ENCODE peak calls at places on chromosome 13, in four cellular contexts. One of them, this sample, is unnamed.

GRCh38 chr13:49776871-49777270 is 15.6 kb downstream of the KPNA3 start:
- DNase-seq in left ventricle myocardium inferior: no peak
- DNase-seq in kidney epithelial cell: no peak
- DNase-seq in astrocyte of the spinal cord: no peak
- DNase-seq in this sample: no peak

GRCh38 chr13:54241719-54242118 is 1213.1 kb downstream of the OLFM4 start:
- DNase-seq in left ventricle myocardium inferior: no peak
- DNase-seq in kidney epithelial cell: no peak
- DNase-seq in astrocyte of the spinal cord: peak
- DNase-seq in this sample: no peak

GRCh38 chr13:82702513-82702912 is 1179.8 kb downstream of the SLITRK1 start:
- DNase-seq in kidney epithelial cell: no peak
- DNase-seq in astrocyte of the spinal cord: no peak
- DNase-seq in left ventricle myocardium inferior: no peak
- DNase-seq in this sample: no peak

GRCh38 chr13:39498471-39499114 is 104.4 kb downstream of the LHFPL6 start:
- DNase-seq in astrocyte of the spinal cord: no peak
- DNase-seq in kidney epithelial cell: no peak
- DNase-seq in left ventricle myocardium inferior: no peak
- DNase-seq in this sample: no peak

GRCh38 chr13:106612688-106613087 is 44.8 kb upstream of the ARGLU1 start:
- DNase-seq in astrocyte of the spinal cord: no peak
- DNase-seq in kidney epithelial cell: no peak
- DNase-seq in left ventricle myocardium inferior: peak
- DNase-seq in this sample: no peak

GRCh38 chr13:103525530-103525929 is 459.3 kb upstream of the SLC10A2 start:
- DNase-seq in astrocyte of the spinal cord: no peak
- DNase-seq in left ventricle myocardium inferior: no peak
- DNase-seq in kidney epithelial cell: no peak
- DNase-seq in this sample: no peak

GRCh38 chr13:82772802-82773201 is 1109.5 kb downstream of the SLITRK1 start:
- DNase-seq in kidney epithelial cell: no peak
- DNase-seq in left ventricle myocardium inferior: no peak
- DNase-seq in astrocyte of the spinal cord: peak
- DNase-seq in this sample: no peak

GRCh38 chr13:110228936-110229904 is 77.7 kb downstream of the COL4A1 start:
- DNase-seq in astrocyte of the spinal cord: no peak
- DNase-seq in left ventricle myocardium inferior: no peak
- DNase-seq in kidney epithelial cell: no peak
- DNase-seq in this sample: no peak

GRCh38 chr13:51453959-51454703 is 1.3 kb upstream of the INTS6 start:
- DNase-seq in kidney epithelial cell: no peak
- DNase-seq in astrocyte of the spinal cord: peak
- DNase-seq in left ventricle myocardium inferior: peak
- DNase-seq in this sample: no peak

GRCh38 chr13:51643882-51644281 is 59.6 kb downstream of the WDFY2 start:
- DNase-seq in astrocyte of the spinal cord: peak
- DNase-seq in left ventricle myocardium inferior: no peak
- DNase-seq in kidney epithelial cell: peak
- DNase-seq in this sample: no peak

GRCh38 chr13:47661076-47661475 is 340.0 kb downstream of the SUCLA2 start:
- DNase-seq in left ventricle myocardium inferior: no peak
- DNase-seq in kidney epithelial cell: no peak
- DNase-seq in astrocyte of the spinal cord: peak
- DNase-seq in this sample: no peak

GRCh38 chr13:105847532-105848295 is 687.7 kb downstream of the EFNB2 start:
- DNase-seq in astrocyte of the spinal cord: peak
- DNase-seq in left ventricle myocardium inferior: no peak
- DNase-seq in kidney epithelial cell: no peak
- DNase-seq in this sample: no peak

GRCh38 chr13:31008400-31009115 is 76.1 kb downstream of the TEX26 start:
- DNase-seq in left ventricle myocardium inferior: no peak
- DNase-seq in astrocyte of the spinal cord: peak
- DNase-seq in kidney epithelial cell: no peak
- DNase-seq in this sample: no peak

GRCh38 chr13:33787051-33787591 is 30.8 kb upstream of the RFC3 start:
- DNase-seq in astrocyte of the spinal cord: peak
- DNase-seq in kidney epithelial cell: no peak
- DNase-seq in left ventricle myocardium inferior: no peak
- DNase-seq in this sample: no peak

GRCh38 chr13:31200636-31200970 is 828 bp downstream of the B3GLCT start:
- DNase-seq in left ventricle myocardium inferior: peak
- DNase-seq in kidney epithelial cell: no peak
- DNase-seq in astrocyte of the spinal cord: peak
- DNase-seq in this sample: no peak

GRCh38 chr13:54705738-54706137 is 1677.1 kb downstream of the OLFM4 start:
- DNase-seq in left ventricle myocardium inferior: no peak
- DNase-seq in astrocyte of the spinal cord: no peak
- DNase-seq in kidney epithelial cell: no peak
- DNase-seq in this sample: no peak

GRCh38 chr13:23793711-23794110 is 95.5 kb downstream of the MIPEP start:
- DNase-seq in left ventricle myocardium inferior: no peak
- DNase-seq in astrocyte of the spinal cord: no peak
- DNase-seq in kidney epithelial cell: no peak
- DNase-seq in this sample: no peak

GRCh38 chr13:95814494-95814893 is 137.6 kb downstream of the DNAJC3 start:
- DNase-seq in astrocyte of the spinal cord: no peak
- DNase-seq in kidney epithelial cell: no peak
- DNase-seq in left ventricle myocardium inferior: no peak
- DNase-seq in this sample: no peak

GRCh38 chr13:21849323-21849722 is 178.4 kb downstream of the FGF9 start:
- DNase-seq in astrocyte of the spinal cord: no peak
- DNase-seq in kidney epithelial cell: no peak
- DNase-seq in left ventricle myocardium inferior: no peak
- DNase-seq in this sample: no peak

GRCh38 chr13:36211567-36211966 is 2.8 kb downstream of the SOHLH2 start:
- DNase-seq in kidney epithelial cell: no peak
- DNase-seq in left ventricle myocardium inferior: no peak
- DNase-seq in astrocyte of the spinal cord: peak
- DNase-seq in this sample: no peak

GRCh38 chr13:52112606-52113005 is 16.3 kb downstream of the NEK5 start:
- DNase-seq in left ventricle myocardium inferior: no peak
- DNase-seq in astrocyte of the spinal cord: no peak
- DNase-seq in kidney epithelial cell: no peak
- DNase-seq in this sample: no peak

GRCh38 chr13:39737047-39737446 is 81.6 kb downstream of the COG6 start:
- DNase-seq in left ventricle myocardium inferior: no peak
- DNase-seq in astrocyte of the spinal cord: no peak
- DNase-seq in kidney epithelial cell: no peak
- DNase-seq in this sample: no peak

GRCh38 chr13:31100721-31101120 is 61.0 kb downstream of the HSPH1 start:
- DNase-seq in left ventricle myocardium inferior: no peak
- DNase-seq in astrocyte of the spinal cord: no peak
- DNase-seq in kidney epithelial cell: no peak
- DNase-seq in this sample: no peak

GRCh38 chr13:74187564-74187963 is 53.4 kb upstream of the KLF12 start:
- DNase-seq in astrocyte of the spinal cord: no peak
- DNase-seq in left ventricle myocardium inferior: no peak
- DNase-seq in kidney epithelial cell: peak
- DNase-seq in this sample: no peak

GRCh38 chr13:28355822-28356371 is 139.0 kb downstream of the FLT1 start:
- DNase-seq in astrocyte of the spinal cord: peak
- DNase-seq in left ventricle myocardium inferior: no peak
- DNase-seq in kidney epithelial cell: no peak
- DNase-seq in this sample: no peak

GRCh38 chr13:63189712-63190111 is 1774.1 kb upstream of the PCDH20 start:
- DNase-seq in astrocyte of the spinal cord: no peak
- DNase-seq in kidney epithelial cell: no peak
- DNase-seq in left ventricle myocardium inferior: no peak
- DNase-seq in this sample: no peak

GRCh38 chr13:109569938-109570711 is 216.3 kb downstream of the IRS2 start:
- DNase-seq in kidney epithelial cell: no peak
- DNase-seq in astrocyte of the spinal cord: no peak
- DNase-seq in left ventricle myocardium inferior: no peak
- DNase-seq in this sample: no peak

GRCh38 chr13:41587490-41587889 is 130.1 kb downstream of the RGCC start:
- DNase-seq in left ventricle myocardium inferior: no peak
- DNase-seq in astrocyte of the spinal cord: no peak
- DNase-seq in kidney epithelial cell: no peak
- DNase-seq in this sample: no peak

GRCh38 chr13:99740261-99740979 is 231.1 kb downstream of the ZIC5 start:
- DNase-seq in left ventricle myocardium inferior: no peak
- DNase-seq in astrocyte of the spinal cord: no peak
- DNase-seq in kidney epithelial cell: no peak
- DNase-seq in this sample: no peak

GRCh38 chr13:34943675-34944634 is 1.9 kb downstream of the NBEA start:
- DNase-seq in kidney epithelial cell: no peak
- DNase-seq in left ventricle myocardium inferior: no peak
- DNase-seq in astrocyte of the spinal cord: no peak
- DNase-seq in this sample: no peak

GRCh38 chr13:39777527-39778061 is 122.1 kb downstream of the COG6 start:
- DNase-seq in astrocyte of the spinal cord: peak
- DNase-seq in left ventricle myocardium inferior: no peak
- DNase-seq in kidney epithelial cell: peak
- DNase-seq in this sample: no peak

DNA sequence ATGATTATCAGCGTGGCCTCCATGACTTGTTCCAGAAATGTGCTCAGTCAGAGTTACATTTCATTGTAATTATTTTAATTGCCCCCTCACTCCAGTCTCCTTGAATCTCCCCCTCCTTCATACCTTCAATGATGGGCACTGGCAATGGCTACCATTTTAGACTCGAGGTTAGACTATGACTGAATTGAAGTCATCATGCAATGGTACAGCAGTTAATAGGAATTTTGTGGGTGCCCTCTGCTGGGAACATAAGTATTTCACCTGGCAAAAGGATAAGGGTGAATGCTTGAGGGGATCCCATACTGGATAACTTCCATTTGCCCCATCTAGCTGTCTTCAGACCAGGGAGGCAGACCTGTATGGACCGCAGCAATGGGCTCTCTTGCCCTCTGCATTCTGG is 32.2 kb upstream of the USP12 start:
- DNase-seq in left ventricle myocardium inferior: no peak
- DNase-seq in kidney epithelial cell: no peak
- DNase-seq in astrocyte of the spinal cord: no peak
- DNase-seq in this sample: no peak
- TF ChIP-seq CTCF in left ventricle myocardium inferior: peak
- TF ChIP-seq CTCF in kidney epithelial cell: peak
- TF ChIP-seq CTCF in astrocyte of the spinal cord: no peak
- TF ChIP-seq CTCF in this sample: no peak

DNA sequence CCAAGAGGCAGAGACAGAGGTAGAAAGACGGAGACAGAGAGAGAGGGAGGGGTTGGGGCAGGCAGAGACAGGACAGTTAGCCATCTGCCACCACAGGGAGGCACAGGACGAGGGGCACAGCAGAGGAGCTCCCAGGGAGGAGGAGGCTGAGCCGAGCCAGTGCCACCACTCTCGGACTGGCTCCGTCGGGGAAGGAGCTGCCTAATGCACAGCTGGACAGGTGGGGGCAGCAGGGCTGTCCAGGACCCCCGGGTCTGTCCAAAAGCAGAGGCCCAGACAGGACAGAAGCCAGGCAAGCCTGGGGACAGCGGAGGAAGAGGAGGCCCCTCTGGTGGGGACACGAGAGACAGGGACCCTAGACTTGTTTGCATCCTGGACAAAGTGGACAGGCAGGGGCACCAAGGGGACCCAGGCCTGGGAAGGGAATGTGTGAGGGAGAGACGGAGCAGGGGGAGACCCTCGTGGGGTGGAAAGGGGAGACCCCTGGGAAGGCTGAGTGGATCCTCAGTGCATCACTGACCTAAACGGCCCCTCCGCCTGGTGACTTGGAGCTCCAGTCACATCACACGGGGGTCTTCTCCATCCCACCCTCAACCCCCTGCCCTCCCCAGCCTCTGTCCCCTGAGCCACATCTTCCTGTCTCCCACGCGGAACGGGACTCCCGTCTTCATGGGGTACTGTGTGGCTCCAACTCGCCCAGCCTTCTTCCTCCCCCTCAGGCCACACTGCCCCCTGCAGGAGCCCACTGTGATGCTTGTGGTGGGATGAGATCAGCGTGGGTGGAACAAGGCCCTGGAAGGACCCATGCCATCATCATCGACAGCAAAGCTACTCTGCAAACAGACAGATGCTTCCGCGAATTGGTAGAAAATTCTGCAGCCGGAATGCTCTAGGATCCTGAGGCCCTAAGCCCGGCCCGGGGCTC is 889 bp downstream of the F10 start:
- DNase-seq in kidney epithelial cell: no peak
- DNase-seq in astrocyte of the spinal cord: no peak
- DNase-seq in left ventricle myocardium inferior: no peak
- DNase-seq in this sample: no peak
- TF ChIP-seq CTCF in kidney epithelial cell: peak
- TF ChIP-seq CTCF in astrocyte of the spinal cord: peak
- TF ChIP-seq CTCF in left ventricle myocardium inferior: peak
- TF ChIP-seq CTCF in this sample: no peak

GRCh38 chr13:114027046-114027760 is 53.3 kb upstream of the C13orf46 start:
- DNase-seq in left ventricle myocardium inferior: peak
- DNase-seq in kidney epithelial cell: no peak
- DNase-seq in astrocyte of the spinal cord: peak
- DNase-seq in this sample: no peak

GRCh38 chr13:114024603-114025431 is 50.9 kb upstream of the C13orf46 start:
- DNase-seq in left ventricle myocardium inferior: no peak
- DNase-seq in astrocyte of the spinal cord: no peak
- DNase-seq in kidney epithelial cell: no peak
- DNase-seq in this sample: no peak

GRCh38 chr13:114023716-114024602 is 50.1 kb upstream of the C13orf46 start:
- DNase-seq in astrocyte of the spinal cord: no peak
- DNase-seq in kidney epithelial cell: no peak
- DNase-seq in left ventricle myocardium inferior: no peak
- DNase-seq in this sample: no peak

GRCh38 chr13:114026128-114026880 is 52.4 kb upstream of the C13orf46 start:
- DNase-seq in kidney epithelial cell: no peak
- DNase-seq in left ventricle myocardium inferior: no peak
- DNase-seq in astrocyte of the spinal cord: no peak
- DNase-seq in this sample: no peak

GRCh38 chr13:114025432-114026127 is 51.7 kb upstream of the C13orf46 start:
- DNase-seq in kidney epithelial cell: no peak
- DNase-seq in left ventricle myocardium inferior: no peak
- DNase-seq in astrocyte of the spinal cord: peak
- DNase-seq in this sample: no peak
- TF ChIP-seq CTCF in kidney epithelial cell: no peak
- TF ChIP-seq CTCF in left ventricle myocardium inferior: no peak
- TF ChIP-seq CTCF in astrocyte of the spinal cord: no peak
- TF ChIP-seq CTCF in this sample: no peak

DNA sequence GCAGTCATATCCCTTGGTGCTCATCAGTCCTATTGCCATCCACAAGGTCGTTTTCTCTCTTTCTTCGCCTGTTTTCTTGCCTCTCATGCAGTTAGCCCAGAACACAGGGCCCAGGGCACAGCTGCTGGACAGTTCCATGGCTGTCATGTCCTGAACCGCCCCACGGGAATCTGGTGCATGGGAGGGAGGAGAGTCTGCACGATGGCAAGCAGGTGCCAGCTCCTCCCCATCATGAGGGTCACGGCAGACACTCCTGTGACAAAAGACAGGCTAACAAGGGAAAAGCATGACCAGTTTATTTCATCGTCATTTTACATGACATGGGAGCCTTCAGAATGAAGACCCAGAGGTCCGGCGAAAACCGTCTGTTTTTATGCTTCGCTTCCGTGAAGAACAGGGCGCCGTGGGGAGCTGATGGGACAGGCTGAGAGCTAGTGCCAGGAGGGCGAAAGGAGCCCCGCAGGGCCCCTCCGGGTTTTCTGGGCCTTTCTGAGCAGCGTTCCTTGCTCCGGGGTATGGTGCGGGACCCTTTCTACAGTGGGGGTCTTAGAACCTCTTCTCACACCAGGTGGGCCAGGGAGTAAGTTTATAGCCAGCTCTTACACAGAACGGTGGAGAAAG is 135.7 kb downstream of the STK24 start:
- DNase-seq in left ventricle myocardium inferior: no peak
- DNase-seq in kidney epithelial cell: no peak
- DNase-seq in astrocyte of the spinal cord: no peak
- DNase-seq in this sample: no peak
- TF ChIP-seq CTCF in left ventricle myocardium inferior: no peak
- TF ChIP-seq CTCF in kidney epithelial cell: no peak
- TF ChIP-seq CTCF in astrocyte of the spinal cord: no peak
- TF ChIP-seq CTCF in this sample: no peak

GRCh38 chr13:75366380-75367280 is 115.3 kb downstream of the TBC1D4 start:
- DNase-seq in kidney epithelial cell: no peak
- DNase-seq in astrocyte of the spinal cord: no peak
- DNase-seq in left ventricle myocardium inferior: no peak
- DNase-seq in this sample: no peak
- TF ChIP-seq CTCF in kidney epithelial cell: no peak
- TF ChIP-seq CTCF in astrocyte of the spinal cord: no peak
- TF ChIP-seq CTCF in left ventricle myocardium inferior: no peak
- TF ChIP-seq CTCF in this sample: no peak

This sample was measured in natural killer cell.